ENCODE peak calls at places on chromosome 19, in eight cellular contexts. H is COLO829; P is ELF-1; Y is GM18507; K is T47D; N is WERI-Rb-1; Z is brain microvascular endothelial cell; B is CD8-positive, alpha-beta memory T cell. Q is an unnamed sample.

GRCh38 chr19:45554481-45554880 is 30.1 kb downstream of the OPA3 start:
- DNase-seq in H (no peak), P (no peak), Y (no peak), K (no peak), N (no peak), Z (no peak), B (no peak), Q (no peak)

GRCh38 chr19:13935765-13936486 is 2.3 kb downstream of the PODNL1 start:
- DNase-seq in H (no peak), P (peak; percentile 45), Y (no peak), K (no peak), N (peak; percentile 81), Z (no peak), B (no peak), Q (peak; percentile 27)

GRCh38 chr19:55436847-55437246 is 6.3 kb downstream of the SHISA7 start:
- DNase-seq in H (no peak), P (no peak), Y (no peak), K (no peak), N (no peak), Z (no peak), B (no peak), Q (peak; percentile 35)

GRCh38 chr19:49676136-49676689 is 858 bp upstream of the PRMT1 start:
- DNase-seq in H (peak; percentile 94), P (peak; percentile 96), Y (no peak), K (peak; percentile 55), N (no peak), Z (peak; percentile 85), B (no peak), Q (peak; percentile 95)

GRCh38 chr19:48964205-48965032 is 690 bp upstream of the FTL start:
- DNase-seq in H (no peak), P (peak; percentile 37), Y (no peak), K (no peak), N (no peak), Z (peak; percentile 45), B (no peak), Q (peak; percentile 58)

GRCh38 chr19:50695251-50696064 is 24.1 kb downstream of the SHANK1 start:
- DNase-seq in H (no peak), P (no peak), Y (no peak), K (no peak), N (peak; percentile 84), Z (no peak), B (no peak), Q (no peak)

GRCh38 chr19:10855879-10856522 is 7.8 kb downstream of the C19orf38 start:
- DNase-seq in H (no peak), P (peak; percentile 53), Y (no peak), K (no peak), N (no peak), Z (no peak), B (no peak), Q (peak; percentile 52)

GRCh38 chr19:34490141-34490766 is 8.7 kb downstream of the WTIP start:
- DNase-seq in H (no peak), P (no peak), Y (no peak), K (no peak), N (no peak), Z (no peak), B (no peak), Q (no peak)

GRCh38 chr19:14048439-14049153 is 13.3 kb downstream of the PALM3 start:
- DNase-seq in H (peak; percentile 52), P (peak; percentile 76), Y (peak; percentile 47), K (peak; percentile 56), N (peak; percentile 65), Z (peak; percentile 16), B (peak; percentile 51), Q (peak; percentile 73)

GRCh38 chr19:58154287-58154678 is 3.7 kb upstream of the ZNF329 start:
- DNase-seq in H (no peak), P (peak; percentile 82), Y (no peak), K (peak; percentile 43), N (peak; percentile 16), Z (peak; percentile 16), B (no peak), Q (peak; percentile 56)

GRCh38 chr19:34220472-34221063 is 33.8 kb upstream of the GARRE1 start:
- DNase-seq in H (no peak), P (peak; percentile 49), Y (no peak), K (peak; percentile 25), N (peak; percentile 69), Z (peak; percentile 59), B (peak; percentile 41), Q (peak; percentile 87)

GRCh38 chr19:13505761-13506549 is at the start of gene CACNA1A:
- DNase-seq in H (no peak), P (peak; percentile 27), Y (no peak), K (no peak), N (no peak), Z (no peak), B (no peak), Q (no peak)

GRCh38 chr19:48634424-48635262 is 2.5 kb downstream of the DBP start:
- DNase-seq in H (peak; percentile 85), P (peak; percentile 97), Y (peak; percentile 70), K (peak; percentile 72), N (peak; percentile 98), Z (peak; percentile 86), B (peak; percentile 82), Q (peak; percentile 99)

GRCh38 chr19:22882797-22883196 is 50.7 kb downstream of the ZNF723 start:
- DNase-seq in H (peak; percentile 12), P (peak; percentile 2), Y (no peak), K (peak; percentile 39), N (no peak), Z (peak; percentile 5), B (no peak), Q (peak; percentile 56)

GRCh38 chr19:1469936-1470863 is 8.8 kb downstream of the C19orf25 start:
- DNase-seq in H (no peak), P (peak; percentile 72), Y (no peak), K (peak; percentile 88), N (peak; percentile 93), Z (no peak), B (peak; percentile 52), Q (peak; percentile 43)

GRCh38 chr19:3783660-3784584 is 2.3 kb downstream of the MATK start:
- DNase-seq in H (no peak), P (peak; percentile 82), Y (no peak), K (no peak), N (peak; percentile 79), Z (no peak), B (peak; percentile 56), Q (peak; percentile 67)

GRCh38 chr19:41927810-41928192 is 448 bp downstream of the ERFL start:
- DNase-seq in H (no peak), P (no peak), Y (no peak), K (no peak), N (no peak), Z (no peak), B (no peak), Q (no peak)

GRCh38 chr19:5218255-5218855 is 122.3 kb downstream of the PTPRS start:
- DNase-seq in H (no peak), P (no peak), Y (no peak), K (no peak), N (no peak), Z (no peak), B (no peak), Q (no peak)

GRCh38 chr19:3656073-3656746 is 29.6 kb upstream of the CACTIN start:
- DNase-seq in H (no peak), P (no peak), Y (no peak), K (no peak), N (peak; percentile 93), Z (no peak), B (no peak), Q (no peak)

GRCh38 chr19:8640402-8641004 is 10.1 kb downstream of the NFILZ start:
- DNase-seq in H (no peak), P (no peak), Y (no peak), K (no peak), N (no peak), Z (no peak), B (no peak), Q (no peak)

GRCh38 chr19:38392707-38393308 is 4.3 kb downstream of the SPRED3 start:
- DNase-seq in H (no peak), P (no peak), Y (no peak), K (no peak), N (no peak), Z (peak; percentile 69), B (no peak), Q (peak; percentile 40)